ENCODE peak calls at places on chromosomes 2 and 18, in four cellular contexts. F, T, V and C are unnamed samples.

GRCh38 chr2:184906709-184907108 is 308.4 kb downstream of the ZNF804A start:
- DNase-seq in T (no peak), F (no peak), V (no peak), C (no peak)

GRCh38 chr2:118835739-118836410 is 11.6 kb downstream of the EN1 start:
- DNase-seq in V (no peak), F (no peak), T (no peak), C (no peak)

GRCh38 chr18:62282188-62282629 is 42.9 kb upstream of the TNFRSF11A start:
- DNase-seq in F (no peak), T (no peak), V (no peak), C (no peak)

GRCh38 chr2:72992734-72993102 is 75.4 kb downstream of the EMX1 start:
- DNase-seq in T (no peak), V (peak; percentile 44), F (no peak), C (no peak)

GRCh38 chr18:9708057-9708881 is at the start of gene RAB31:
- DNase-seq in V (peak; percentile 94), T (peak; percentile 76), F (peak; percentile 70), C (no peak)

GRCh38 chr2:128369126-128369555 is 50.5 kb upstream of the HS6ST1 start:
- DNase-seq in T (no peak), V (peak; percentile 56), F (no peak), C (no peak)

GRCh38 chr2:133532919-133533318 is 35.3 kb downstream of the NCKAP5 start:
- DNase-seq in F (no peak), V (no peak), T (no peak), C (no peak)

GRCh38 chr2:128280901-128281321 is 37.8 kb downstream of the HS6ST1 start:
- DNase-seq in V (peak; percentile 67), F (no peak), T (no peak), C (no peak)

GRCh38 chr2:121242175-121242875 is 42.7 kb downstream of the TFCP2L1 start:
- DNase-seq in T (no peak), F (no peak), V (no peak), C (no peak)

GRCh38 chr2:144083211-144083610 is 436.7 kb downstream of the ZEB2 start:
- DNase-seq in V (no peak), T (peak; percentile 2), F (no peak), C (no peak)

GRCh38 chr2:110182449-110182848 is 22.4 kb downstream of the NPHP1 start:
- DNase-seq in T (no peak), F (no peak), V (no peak), C (no peak)

GRCh38 chr2:36404312-36404711 is 48.7 kb downstream of the CRIM1 start:
- DNase-seq in F (no peak), V (no peak), T (peak; percentile 24), C (no peak)

GRCh38 chr2:48065096-48065495 is 158.8 kb upstream of the FBXO11 start:
- DNase-seq in T (no peak), V (no peak), F (no peak), C (no peak)

GRCh38 chr18:66548747-66549146 is 55.1 kb downstream of the CDH19 start:
- DNase-seq in T (no peak), V (no peak), F (no peak), C (no peak)

GRCh38 chr2:217989221-217989948 is 13.4 kb downstream of the TNS1 start:
- DNase-seq in T (no peak), F (no peak), V (no peak), C (no peak)

GRCh38 chr18:12628706-12629702 is 28.9 kb downstream of the SPIRE1 start:
- DNase-seq in V (no peak), T (no peak), F (no peak), C (no peak)

GRCh38 chr2:6906165-6906751 is 11.0 kb upstream of the RNF144A start:
- DNase-seq in T (no peak), F (no peak), V (no peak), C (no peak)

DNA sequence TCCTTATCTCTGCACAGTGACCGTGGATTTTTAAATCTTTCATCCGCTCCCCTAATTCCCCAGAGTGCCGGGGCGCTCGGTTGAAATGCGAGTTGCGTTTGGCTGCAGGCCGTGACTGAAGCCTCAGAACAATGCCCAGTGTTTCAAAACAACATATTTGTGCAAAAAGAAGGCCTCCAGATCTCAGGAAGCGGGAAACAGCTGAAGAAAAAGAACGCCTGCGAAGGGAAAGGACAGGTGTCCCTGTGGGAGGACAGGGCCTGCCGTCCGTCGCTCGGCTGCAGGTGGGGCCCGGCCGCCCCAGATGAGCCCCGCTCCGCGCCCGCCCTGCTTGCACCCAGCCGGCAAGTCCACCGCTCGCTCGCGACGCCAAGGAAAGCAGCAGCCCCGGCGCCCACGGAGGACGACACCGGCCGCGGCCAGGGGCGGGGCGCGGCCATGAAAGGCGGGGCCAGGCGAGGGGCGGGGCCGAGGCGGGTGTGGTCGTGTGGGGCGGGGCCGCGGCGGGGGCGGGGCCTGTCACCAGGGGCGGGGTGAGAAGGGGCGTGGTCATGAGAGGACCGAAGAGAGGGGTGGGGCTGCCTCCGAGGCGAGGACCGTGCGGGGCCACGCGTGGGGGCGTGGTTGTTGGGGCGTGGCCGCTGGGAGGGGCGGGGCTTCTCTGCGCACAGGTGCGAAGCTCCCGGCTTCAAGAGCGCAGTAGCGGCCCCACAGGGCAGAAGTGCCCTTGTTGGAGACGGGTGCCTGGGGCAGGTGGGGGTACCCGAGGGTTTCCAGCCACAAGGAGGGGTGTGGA is 17.6 kb upstream of the BOK start:
- DNase-seq in T (peak; percentile 85), V (no peak), F (no peak), C (peak; percentile 43)
- H3K4me3 ChIP-seq in T (peak overlapping the region; percentile 54), V (peak overlapping the region; percentile 44), F (peak overlapping the region; percentile 64), C (no peak overlapping the region)

DNA sequence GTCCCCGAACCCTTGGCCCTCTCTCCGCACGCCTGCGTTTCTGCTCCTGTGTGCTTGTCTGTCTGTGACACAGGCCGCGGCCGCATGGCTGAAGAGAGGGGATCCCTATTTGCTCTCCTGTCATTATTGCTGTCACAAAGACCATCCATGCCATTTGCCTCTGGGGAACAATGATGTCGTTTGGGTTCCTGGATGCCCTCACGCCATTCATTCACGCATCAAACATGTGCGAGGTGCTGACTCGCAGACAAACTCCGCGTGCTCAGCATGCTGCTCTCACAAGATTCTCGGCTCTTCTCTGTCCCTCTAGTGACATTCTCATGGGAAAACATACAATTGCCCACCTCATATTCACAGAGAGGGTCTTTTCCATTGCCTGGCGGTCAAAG is 67.8 kb downstream of the ASB1 start:
- DNase-seq in F (no peak), V (no peak), T (no peak), C (no peak)
- H3K4me3 ChIP-seq in F (no peak overlapping the region), V (no peak overlapping the region), T (no peak overlapping the region), C (peak overlapping the region; percentile 20)

GRCh38 chr2:58035352-58035751 is 11.3 kb upstream of the VRK2 start:
- DNase-seq in T (no peak), V (no peak), F (no peak), C (no peak)

GRCh38 chr2:58032751-58033055 is 13.9 kb upstream of the VRK2 start:
- DNase-seq in T (no peak), V (no peak), F (no peak), C (no peak)

GRCh38 chr2:58033530-58033929 is 13.1 kb upstream of the VRK2 start:
- DNase-seq in F (no peak), V (no peak), T (no peak), C (no peak)

GRCh38 chr2:58030789-58031188 is 15.8 kb upstream of the VRK2 start:
- DNase-seq in T (no peak), V (no peak), F (no peak), C (no peak)

GRCh38 chr2:58032016-58032750 is 14.4 kb upstream of the VRK2 start:
- DNase-seq in F (no peak), V (no peak), T (no peak), C (no peak)
- H3K4me3 ChIP-seq in F (no peak overlapping the region), V (no peak overlapping the region), T (no peak overlapping the region), C (no peak overlapping the region)

GRCh38 chr2:979286-979928 is 28.8 kb downstream of the SNTG2 start:
- DNase-seq in T (no peak), V (no peak), F (no peak), C (no peak)

GRCh38 chr2:985317-985898 is 34.8 kb downstream of the SNTG2 start:
- DNase-seq in T (no peak), F (no peak), V (no peak), C (no peak)

GRCh38 chr2:981759-982158 is 31.1 kb downstream of the SNTG2 start:
- DNase-seq in T (no peak), V (no peak), F (no peak), C (no peak)

GRCh38 chr2:981258-981657 is 30.6 kb downstream of the SNTG2 start:
- DNase-seq in T (no peak), V (no peak), F (no peak), C (no peak)
- H3K4me3 ChIP-seq in T (no peak overlapping the region), V (no peak overlapping the region), F (no peak overlapping the region), C (no peak overlapping the region)

DNA sequence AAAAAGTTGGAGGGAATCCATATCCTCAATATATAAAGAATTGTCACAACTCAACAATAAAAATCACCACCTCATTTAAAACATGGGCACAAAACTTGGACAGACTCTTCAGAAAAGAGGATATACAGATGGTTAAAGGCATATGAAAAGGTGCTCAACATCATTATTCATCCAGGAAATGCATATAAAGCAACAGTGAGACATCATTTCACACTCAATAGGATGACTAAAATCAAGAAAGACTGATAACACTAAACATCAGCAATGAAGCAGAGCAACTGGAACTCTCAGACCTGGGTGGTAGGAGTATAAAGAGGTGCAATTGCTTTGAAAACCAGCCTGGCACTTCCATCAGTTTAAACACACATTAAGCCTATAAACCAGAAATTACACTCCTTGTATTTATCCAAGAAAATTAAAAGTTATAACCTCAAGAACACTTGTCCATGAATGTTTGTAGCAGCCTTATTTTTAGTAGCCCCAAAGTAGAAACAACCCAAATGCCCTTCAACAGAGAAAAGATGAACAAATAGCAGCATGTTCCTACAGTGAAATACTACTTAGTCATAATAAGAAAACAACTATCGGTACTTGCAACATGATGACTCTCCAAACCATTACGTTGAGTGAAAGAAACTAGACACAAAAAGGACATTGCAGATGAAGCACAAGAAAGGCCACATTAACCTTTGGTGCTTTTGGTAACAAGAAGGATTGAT is 79.1 kb upstream of the TANC1 start:
- DNase-seq in T (no peak), V (no peak), F (no peak), C (no peak)
- H3K4me3 ChIP-seq in T (no peak overlapping the region), V (no peak overlapping the region), F (no peak overlapping the region), C (no peak overlapping the region)

GRCh38 chr2:64731306-64731654 is 77.6 kb upstream of the SERTAD2 start:
- DNase-seq in F (no peak), V (no peak), T (no peak), C (no peak)
- H3K4me3 ChIP-seq in F (peak overlapping the region; percentile 59), V (peak overlapping the region; percentile 45), T (no peak overlapping the region), C (peak overlapping the region; percentile 68)

DNA sequence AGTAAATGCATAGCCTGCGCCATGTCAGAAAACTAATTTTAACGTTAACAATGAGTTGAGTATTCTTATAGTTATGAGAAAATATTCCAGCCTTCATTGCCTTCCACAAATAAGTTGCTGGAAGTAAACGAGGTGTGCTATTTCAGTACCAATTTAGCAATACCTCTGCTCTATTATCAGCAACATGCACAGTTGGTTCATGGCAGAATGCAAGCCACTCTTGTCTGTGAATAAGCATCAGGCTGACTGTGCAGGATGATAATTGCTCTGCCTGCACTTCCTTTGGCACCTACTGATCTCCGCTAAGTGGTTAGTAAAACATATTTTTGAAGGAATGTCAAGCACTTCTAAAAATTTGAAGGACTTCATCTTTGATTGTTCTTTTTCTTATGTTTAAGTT is 261.9 kb upstream of the SIX3 start:
- DNase-seq in V (no peak), F (no peak), T (no peak), C (no peak)
- H3K4me3 ChIP-seq in V (no peak overlapping the region), F (no peak overlapping the region), T (no peak overlapping the region), C (no peak overlapping the region)